ENCODE peak calls at places on chromosomes 11 and 22, in five cellular contexts. K is activated effector memory CD4-positive, alpha-beta T cell treated with anti-CD3 and anti-CD28 coated beads, Interleukin-2, amount 50 U/mL, for 16 hours; X is kidney; J is GM10248; B is neuronal stem cell. C is an unnamed sample.

GRCh38 chr11:95486979-95487378 is 256.0 kb upstream of the SESN3 start:
- DNase-seq in K (no peak), B (no peak), J (no peak), X (no peak), C (peak)

GRCh38 chr11:30855383-30856006 is 269.3 kb upstream of the MPPED2 start:
- DNase-seq in B (no peak), K (no peak), J (no peak), X (no peak), C (no peak)

GRCh38 chr22:45320326-45320976 is 10.7 kb downstream of the FAM118A start:
- DNase-seq in J (no peak), B (no peak), X (no peak), K (no peak), C (no peak)

GRCh38 chr11:86978756-86979608 is 23.8 kb upstream of the FZD4 start:
- DNase-seq in K (no peak), J (peak), B (no peak), X (no peak), C (no peak)

GRCh38 chr11:73990727-73991126 is 8.1 kb upstream of the UCP2 start:
- DNase-seq in B (no peak), J (no peak), X (no peak), K (no peak), C (no peak)

GRCh38 chr11:47189100-47189834 is 3.0 kb upstream of the PACSIN3 start:
- DNase-seq in B (no peak), K (no peak), X (no peak), J (no peak), C (no peak)

GRCh38 chr11:111296196-111296595 is 2.1 kb upstream of the POU2AF3 start:
- DNase-seq in B (no peak), X (no peak), J (no peak), K (no peak), C (no peak)

GRCh38 chr11:3170756-3171670 is 5.9 kb upstream of the OSBPL5 start:
- DNase-seq in K (no peak), B (no peak), J (no peak), X (peak), C (peak)

GRCh38 chr22:46072030-46072881 is 78.1 kb upstream of the PPARA start:
- DNase-seq in X (peak), J (peak), B (no peak), K (peak), C (no peak)

GRCh38 chr11:61293869-61294716 is 1.0 kb downstream of the VWCE start:
- DNase-seq in J (peak), K (peak), B (peak), X (peak), C (peak)

GRCh38 chr11:911890-912219 is 1.2 kb upstream of the CHID1 start:
- DNase-seq in J (no peak), B (no peak), X (no peak), K (no peak), C (no peak)

GRCh38 chr11:69674267-69674885 is 777 bp downstream of the LTO1 start:
- DNase-seq in X (no peak), K (peak), J (no peak), B (no peak), C (no peak)

GRCh38 chr11:20518323-20518834 is 81.0 kb upstream of the SLC6A5 start:
- DNase-seq in B (no peak), J (no peak), K (no peak), X (no peak), C (no peak)

GRCh38 chr22:37431366-37431765 is 4.1 kb upstream of the ELFN2 start:
- DNase-seq in X (no peak), J (no peak), B (no peak), K (no peak), C (no peak)

GRCh38 chr22:23695748-23696325 is 5.0 kb downstream of the RGL4 start:
- DNase-seq in J (no peak), K (no peak), B (no peak), X (peak), C (no peak)